ENCODE peak calls at places on chromosome 1, in seven cellular contexts. E is HCT116, T is SK-N-SH, B is K562, N is HepG2, A is GM12878, O is H1. X is an unnamed sample.

GRCh38 chr1:9591669-9592509 is 3.2 kb downstream of the TMEM201 start:
- DNase-seq in E (no peak), T (peak), B (no peak), N (no peak), A (no peak), O (no peak), X (no peak)

GRCh38 chr1:55062801-55063561 is 23.6 kb downstream of the PCSK9 start:
- DNase-seq in E (no peak), T (peak), B (no peak), N (no peak), A (no peak), O (no peak), X (no peak)

GRCh38 chr1:39576016-39576657 is 453 bp downstream of the PABPC4 start:
- DNase-seq in E (no peak), T (peak), B (peak), N (no peak), A (no peak), O (no peak), X (no peak)

GRCh38 chr1:31855038-31855845 is 39.4 kb upstream of the SPOCD1 start:
- DNase-seq in E (no peak), T (no peak), B (no peak), N (peak), A (no peak), O (no peak), X (peak)

GRCh38 chr1:54967372-54967771 is 13.1 kb upstream of the TMEM61 start:
- DNase-seq in E (no peak), T (no peak), B (no peak), N (no peak), A (no peak), O (no peak), X (no peak)

GRCh38 chr1:221200464-221200863 is 321.2 kb downstream of the HLX start:
- DNase-seq in E (no peak), T (no peak), B (no peak), N (no peak), A (no peak), O (no peak), X (no peak)

GRCh38 chr1:74412244-74412643 is 100.2 kb downstream of the LRRC53 start:
- DNase-seq in E (no peak), T (no peak), B (no peak), N (no peak), A (no peak), O (no peak), X (no peak)

GRCh38 chr1:222043444-222044292 is 301.8 kb upstream of the DUSP10 start:
- DNase-seq in E (no peak), T (peak), B (no peak), N (no peak), A (no peak), O (no peak), X (no peak)

GRCh38 chr1:221635305-221635704 is 106.6 kb downstream of the DUSP10 start:
- DNase-seq in E (no peak), T (no peak), B (no peak), N (no peak), A (no peak), O (no peak), X (no peak)

GRCh38 chr1:228337711-228338520 is 68.7 kb downstream of the TRIM11 start:
- DNase-seq in E (no peak), T (no peak), B (no peak), N (no peak), A (no peak), O (no peak), X (no peak)

GRCh38 chr1:65581120-65581519 is 160.7 kb downstream of the LEPR start:
- DNase-seq in E (no peak), T (no peak), B (no peak), N (peak), A (no peak), O (no peak), X (peak)

GRCh38 chr1:173862769-173863223 is 5.0 kb downstream of the GAS5 start:
- DNase-seq in E (no peak), T (no peak), B (peak), N (no peak), A (no peak), O (no peak), X (no peak)

GRCh38 chr1:186442651-186443114 is 18.2 kb downstream of the PDC start:
- DNase-seq in E (no peak), T (no peak), B (no peak), N (no peak), A (no peak), O (no peak), X (no peak)

GRCh38 chr1:75594327-75594726 is 16.6 kb downstream of the SLC44A5 start:
- DNase-seq in E (no peak), T (no peak), B (no peak), N (no peak), A (no peak), O (no peak), X (no peak)

GRCh38 chr1:240776237-240776636 is 164.3 kb upstream of the GREM2 start:
- DNase-seq in E (no peak), T (no peak), B (no peak), N (no peak), A (no peak), O (no peak), X (no peak)

GRCh38 chr1:64147759-64148158 is 55.7 kb upstream of the UBE2U start:
- DNase-seq in E (no peak), T (no peak), B (no peak), N (no peak), A (no peak), O (no peak), X (no peak)

GRCh38 chr1:19739628-19740027 is 60.1 kb downstream of the TMCO4 start:
- DNase-seq in E (no peak), T (no peak), B (no peak), N (no peak), A (no peak), O (no peak), X (no peak)

GRCh38 chr1:7922301-7922700 is 18.3 kb downstream of the TNFRSF9 start:
- DNase-seq in E (no peak), T (no peak), B (no peak), N (no peak), A (no peak), O (no peak), X (no peak)

GRCh38 chr1:43306688-43307457 is 6.1 kb downstream of the TIE1 start:
- DNase-seq in E (no peak), T (no peak), B (no peak), N (no peak), A (no peak), O (no peak), X (no peak)

GRCh38 chr1:115507256-115507589 is 134.5 kb upstream of the VANGL1 start:
- DNase-seq in E (peak), T (peak), B (no peak), N (peak), A (no peak), O (peak), X (peak)

GRCh38 chr1:55827350-55827749 is 612.2 kb upstream of the USP24 start:
- DNase-seq in E (no peak), T (no peak), B (no peak), N (peak), A (no peak), O (no peak), X (no peak)

GRCh38 chr1:236716160-236716559 is 29.9 kb downstream of the ACTN2 start:
- DNase-seq in E (no peak), T (no peak), B (no peak), N (no peak), A (no peak), O (no peak), X (no peak)

GRCh38 chr1:32918166-32918565 is 17.0 kb upstream of the TMEM54 start:
- DNase-seq in E (no peak), T (no peak), B (no peak), N (no peak), A (no peak), O (no peak), X (no peak)

GRCh38 chr1:46996659-46997281 is 26.7 kb upstream of the CYP4X1 start:
- DNase-seq in E (no peak), T (no peak), B (no peak), N (no peak), A (no peak), O (no peak), X (no peak)

GRCh38 chr1:220119043-220119512 is 25.1 kb downstream of the IARS2 start:
- DNase-seq in E (no peak), T (no peak), B (no peak), N (no peak), A (no peak), O (no peak), X (no peak)

GRCh38 chr1:41758904-41759548 is 159.7 kb downstream of the HIVEP3 start:
- DNase-seq in E (no peak), T (no peak), B (no peak), N (no peak), A (no peak), O (no peak), X (no peak)

GRCh38 chr1:34770891-34771508 is 10.0 kb upstream of the GJB3 start:
- DNase-seq in E (no peak), T (no peak), B (no peak), N (no peak), A (no peak), O (no peak), X (no peak)

GRCh38 chr1:24849653-24850295 is 80.3 kb downstream of the RUNX3 start:
- DNase-seq in E (no peak), T (no peak), B (no peak), N (no peak), A (no peak), O (no peak), X (no peak)

GRCh38 chr1:66537718-66538117 is 3.8 kb downstream of the SGIP1 start:
- DNase-seq in E (no peak), T (no peak), B (no peak), N (no peak), A (no peak), O (no peak), X (no peak)

GRCh38 chr1:149928388-149928724 is 753 bp upstream of the SF3B4 start:
- DNase-seq in E (no peak), T (no peak), B (no peak), N (no peak), A (no peak), O (no peak), X (no peak)

GRCh38 chr1:149929847-149930246 is 2.2 kb upstream of the SF3B4 start:
- DNase-seq in E (no peak), T (no peak), B (no peak), N (no peak), A (no peak), O (no peak), X (no peak)

GRCh38 chr1:149932474-149932873 is 4.2 kb downstream of the MTMR11 start:
- DNase-seq in E (no peak), T (no peak), B (no peak), N (no peak), A (no peak), O (no peak), X (no peak)

GRCh38 chr1:149933208-149933607 is 3.5 kb downstream of the MTMR11 start:
- DNase-seq in E (no peak), T (no peak), B (no peak), N (no peak), A (no peak), O (no peak), X (no peak)

DNA sequence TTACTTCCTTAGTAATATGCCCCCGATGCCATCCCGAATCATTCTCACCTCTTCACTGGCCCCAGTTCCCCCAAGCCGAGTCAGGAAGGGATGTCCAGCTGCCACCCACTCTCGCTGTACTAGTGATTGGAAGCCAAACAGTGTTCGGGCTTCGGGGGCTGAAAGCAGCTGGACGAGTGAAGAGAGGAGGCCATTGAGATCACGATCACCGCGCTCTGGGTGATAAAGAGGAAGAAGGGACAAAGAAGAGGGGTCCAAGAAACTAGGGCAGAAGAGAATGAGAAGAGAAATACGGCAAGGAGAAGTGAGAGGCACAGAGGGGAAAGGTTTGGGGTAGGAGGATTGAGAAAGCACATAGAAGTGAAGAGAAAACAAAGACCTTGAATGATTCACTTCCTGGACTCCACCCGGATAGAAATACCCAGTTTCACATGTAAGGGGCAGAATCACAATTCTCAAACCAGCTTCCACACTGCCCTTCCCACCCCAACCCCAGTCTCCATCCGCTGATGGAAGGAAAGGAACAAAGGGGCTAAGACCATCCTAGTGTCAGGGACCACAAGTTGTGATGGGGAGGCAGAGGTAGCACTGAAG is 3.7 kb upstream of the SF3B4 start:
- DNase-seq in E (no peak), T (no peak), B (no peak), N (no peak), A (no peak), O (no peak), X (no peak)
- TF ChIP-seq JUND in E (no peak), T (no peak), B (no peak), N (no peak), A (no peak), O (no peak), X (no peak)

DNA sequence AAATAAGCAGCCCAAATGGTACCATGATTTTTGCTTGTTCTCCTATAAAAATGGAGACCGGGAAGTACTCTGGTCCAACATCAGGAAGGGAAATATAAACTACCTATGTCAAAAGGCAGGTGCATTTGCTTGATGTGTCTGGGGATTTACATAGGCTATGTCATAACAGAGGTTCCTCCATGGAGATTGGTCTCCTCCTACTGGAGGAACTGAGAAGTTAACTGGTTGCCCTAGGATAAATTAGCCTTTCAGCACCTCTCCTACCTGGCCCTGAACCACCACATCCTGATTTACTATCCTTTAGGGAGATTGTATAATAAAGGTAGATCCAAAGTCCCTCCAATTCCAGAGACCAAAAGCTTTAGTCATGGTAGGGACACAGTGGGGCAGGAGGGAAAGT is 1109.3 kb upstream of the B3GALT2 start:
- DNase-seq in E (peak), T (no peak), B (no peak), N (peak), A (no peak), O (no peak), X (peak)
- TF ChIP-seq JUND in E (no peak), T (no peak), B (no peak), N (no peak), A (no peak), O (peak), X (no peak)

GRCh38 chr1:86277909-86278308 is 118.2 kb downstream of the ODF2L start:
- DNase-seq in E (no peak), T (no peak), B (no peak), N (no peak), A (no peak), O (no peak), X (peak)
- TF ChIP-seq JUND in E (no peak), T (no peak), B (no peak), N (no peak), A (no peak), O (no peak), X (no peak)

DNA sequence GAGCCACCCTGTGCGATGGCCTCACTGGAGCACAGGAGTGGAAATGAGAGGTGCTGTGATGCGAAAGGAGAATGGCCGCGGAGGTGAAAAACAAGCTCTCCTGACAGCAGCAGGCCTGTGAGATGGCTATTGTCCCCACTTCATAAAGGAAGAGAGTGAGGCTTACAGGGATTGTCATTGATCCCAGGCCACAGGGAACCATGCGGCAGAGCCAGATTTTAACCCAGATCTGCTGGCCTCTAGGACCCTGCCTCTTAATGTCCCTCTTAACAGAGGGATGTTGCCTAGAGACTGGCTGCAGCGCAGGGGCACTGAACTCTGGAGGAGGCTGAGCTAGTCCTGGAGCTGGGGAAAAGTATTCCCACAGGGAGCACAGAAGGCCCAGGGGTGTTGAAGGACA is 3.1 kb upstream of the SYTL1 start:
- DNase-seq in E (no peak), T (peak), B (no peak), N (no peak), A (no peak), O (no peak), X (no peak)
- TF ChIP-seq JUND in E (no peak), T (no peak), B (no peak), N (no peak), A (no peak), O (no peak), X (no peak)

GRCh38 chr1:167524651-167525050 is 6.3 kb upstream of the CD247 start:
- DNase-seq in E (no peak), T (no peak), B (peak), N (peak), A (no peak), O (no peak), X (no peak)
- TF ChIP-seq JUND in E (no peak), T (no peak), B (peak), N (no peak), A (no peak), O (no peak), X (no peak)

GRCh38 chr1:82465024-82465423 is 664.3 kb downstream of the ADGRL2 start:
- DNase-seq in E (no peak), T (no peak), B (no peak), N (no peak), A (no peak), O (no peak), X (no peak)

GRCh38 chr1:82464362-82464931 is 663.7 kb downstream of the ADGRL2 start:
- DNase-seq in E (no peak), T (no peak), B (no peak), N (no peak), A (no peak), O (no peak), X (no peak)

GRCh38 chr1:82466894-82467293 is 666.2 kb downstream of the ADGRL2 start:
- DNase-seq in E (no peak), T (no peak), B (no peak), N (no peak), A (no peak), O (no peak), X (no peak)
- TF ChIP-seq JUND in E (no peak), T (no peak), B (no peak), N (no peak), A (no peak), O (no peak), X (no peak)

GRCh38 chr1:53543130-53543770 is 84.1 kb downstream of the DMRTB1 start:
- DNase-seq in E (no peak), T (peak), B (no peak), N (no peak), A (no peak), O (no peak), X (no peak)
- TF ChIP-seq JUND in E (no peak), T (no peak), B (no peak), N (no peak), A (no peak), O (no peak), X (no peak)

GRCh38 chr1:214445201-214445600 is 106.2 kb downstream of the PTPN14 start:
- DNase-seq in E (no peak), T (peak), B (no peak), N (no peak), A (no peak), O (no peak), X (no peak)

GRCh38 chr1:214448536-214448935 is 102.9 kb downstream of the PTPN14 start:
- DNase-seq in E (no peak), T (no peak), B (no peak), N (no peak), A (no peak), O (no peak), X (no peak)

GRCh38 chr1:214447557-214447871 is 103.9 kb downstream of the PTPN14 start:
- DNase-seq in E (no peak), T (no peak), B (no peak), N (no peak), A (no peak), O (no peak), X (no peak)

GRCh38 chr1:214445846-214446614 is 105.4 kb downstream of the PTPN14 start:
- DNase-seq in E (peak), T (no peak), B (no peak), N (no peak), A (no peak), O (no peak), X (no peak)

DNA sequence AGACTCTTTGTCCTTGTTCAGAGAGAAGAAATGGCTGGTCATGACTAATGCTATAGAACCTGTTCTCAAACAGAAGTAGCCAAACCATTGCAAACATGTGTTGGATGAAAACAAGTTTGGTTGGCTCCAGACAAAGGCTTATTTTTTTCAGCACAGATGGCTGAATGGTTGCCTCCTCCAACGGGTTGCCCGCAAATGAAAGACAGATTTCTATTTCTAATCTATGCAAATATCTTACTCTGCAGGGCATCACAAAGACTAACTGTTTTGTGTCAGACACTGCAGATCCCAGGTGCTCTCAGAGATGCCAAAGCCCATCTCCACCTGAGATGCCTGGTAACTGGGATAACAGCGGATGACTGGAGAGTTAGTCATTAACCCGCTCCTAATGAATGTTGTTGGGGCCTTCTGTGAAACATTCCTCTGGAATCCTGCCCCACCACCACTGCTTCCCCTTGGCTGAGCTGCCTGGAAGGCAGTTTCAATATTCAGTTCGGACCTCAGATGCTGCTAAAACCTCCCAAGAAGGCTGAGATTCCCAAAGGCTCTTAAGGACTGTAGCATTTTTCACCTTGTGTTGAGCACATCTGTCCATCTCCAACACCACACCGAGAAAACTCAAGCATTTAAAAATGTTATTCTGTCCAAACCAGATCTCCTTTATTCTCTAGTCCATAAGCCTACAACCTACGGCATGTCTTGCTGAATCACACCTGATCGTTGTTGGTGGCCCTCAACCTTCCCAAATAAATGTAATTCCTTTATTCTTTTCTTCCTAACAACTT is 104.4 kb downstream of the PTPN14 start:
- DNase-seq in E (peak), T (peak), B (no peak), N (peak), A (no peak), O (peak), X (peak)
- TF ChIP-seq JUND in E (peak), T (peak), B (no peak), N (no peak), A (no peak), O (peak), X (no peak)